ENCODE peak calls at places on chromosomes 13 and 19, in five cellular contexts. O is CD4-positive, alpha-beta memory T cell; M is transverse colon; K is CD8-positive, alpha-beta memory T cell; G is left ventricle myocardium inferior. C is an unnamed sample. For H3K36me3 and H3K27me3, the result is how much of the 10 kb centered on the place peaks cover.

GRCh38 chr13:106318941-106319411 is 216.5 kb downstream of the EFNB2 start:
- DNase-seq in O (no peak), M (no peak), K (no peak), G (no peak), C (peak)

GRCh38 chr13:40070357-40070756 is 414.9 kb downstream of the COG6 start:
- DNase-seq in O (no peak), M (no peak), K (no peak), G (no peak), C (no peak)

GRCh38 chr13:82358284-82358683 is 1524.0 kb downstream of the SLITRK1 start:
- DNase-seq in O (no peak), M (no peak), K (no peak), G (no peak), C (no peak)

GRCh38 chr13:74573654-74574053 is 439.4 kb upstream of the KLF12 start:
- DNase-seq in O (no peak), M (no peak), K (no peak), G (peak), C (peak)

GRCh38 chr19:47351545-47351944 is 2.4 kb downstream of the DHX34 start:
- DNase-seq in O (no peak), M (no peak), K (no peak), G (no peak), C (peak)

GRCh38 chr13:49443327-49443688 is 556 bp downstream of the CAB39L start:
- DNase-seq in O (no peak), M (no peak), K (no peak), G (no peak), C (peak)

GRCh38 chr13:79692846-79693245 is 211.9 kb downstream of the NDFIP2 start:
- DNase-seq in O (no peak), M (no peak), K (no peak), G (no peak), C (no peak)

GRCh38 chr19:44725251-44725650 is 23.3 kb upstream of the BCL3 start:
- DNase-seq in O (no peak), M (peak), K (no peak), G (no peak), C (peak)

GRCh38 chr19:51094696-51095279 is 12.1 kb upstream of the KLK14 start:
- DNase-seq in O (no peak), M (no peak), K (peak), G (no peak), C (peak)

GRCh38 chr13:29532136-29532535 is 63.4 kb downstream of the SLC7A1 start:
- DNase-seq in O (no peak), M (no peak), K (no peak), G (no peak), C (no peak)

GRCh38 chr19:39514840-39515550 is at the start of gene SELENOV:
- DNase-seq in O (no peak), M (no peak), K (no peak), G (no peak), C (peak)

GRCh38 chr19:49631610-49632192 is 8.2 kb downstream of the RRAS start:
- DNase-seq in O (no peak), M (no peak), K (no peak), G (no peak), C (no peak)

GRCh38 chr13:38223093-38223492 is 126.6 kb upstream of the UFM1 start:
- DNase-seq in O (no peak), M (no peak), K (no peak), G (no peak), C (peak)

GRCh38 chr19:33758541-33759013 is 38.1 kb upstream of the KCTD15 start:
- DNase-seq in O (no peak), M (no peak), K (no peak), G (no peak), C (no peak)

GRCh38 chr13:44171151-44171550 is 202.5 kb upstream of the SERP2 start:
- DNase-seq in O (no peak), M (no peak), K (no peak), G (no peak), C (no peak)

GRCh38 chr13:46913757-46914156 is 16.9 kb upstream of the HTR2A start:
- DNase-seq in O (no peak), M (no peak), K (no peak), G (no peak), C (no peak)

GRCh38 chr13:21813110-21813509 is 142.2 kb downstream of the FGF9 start:
- DNase-seq in O (no peak), M (no peak), K (no peak), G (no peak), C (peak)

GRCh38 chr13:107258599-107259187 is 690.8 kb upstream of the ARGLU1 start:
- DNase-seq in O (no peak), M (no peak), K (no peak), G (no peak), C (no peak)

GRCh38 chr19:5536337-5536894 is 31.3 kb downstream of the TINCR start:
- DNase-seq in O (no peak), M (no peak), K (no peak), G (peak), C (peak)

GRCh38 chr19:45090034-45090433 is 2.9 kb upstream of the PPP1R37 start:
- DNase-seq in O (no peak), M (no peak), K (no peak), G (no peak), C (peak)

GRCh38 chr13:36362251-36362650 is 16.1 kb upstream of the SPART start:
- DNase-seq in O (no peak), M (no peak), K (no peak), G (no peak), C (no peak)

GRCh38 chr13:45481688-45482087 is 16.9 kb downstream of the COG3 start:
- DNase-seq in O (no peak), M (no peak), K (no peak), G (no peak), C (no peak)

GRCh38 chr13:27440408-27440807 is 10.0 kb downstream of the MTIF3 start:
- DNase-seq in O (no peak), M (no peak), K (no peak), G (no peak), C (no peak)

GRCh38 chr13:65597839-65598818 is 1632.0 kb downstream of the PCDH9 start:
- DNase-seq in O (no peak), M (no peak), K (no peak), G (no peak), C (no peak)

GRCh38 chr19:5001547-5002131 is 32.7 kb downstream of the KDM4B start:
- DNase-seq in O (peak), M (no peak), K (no peak), G (no peak), C (peak)

GRCh38 chr13:28220166-28220565 is 81.8 kb downstream of the PAN3 start:
- DNase-seq in O (no peak), M (no peak), K (no peak), G (no peak), C (no peak)

GRCh38 chr19:19628499-19629134 is 597 bp upstream of the LPAR2 start:
- DNase-seq in O (peak), M (peak), K (peak), G (no peak), C (peak)

GRCh38 chr19:38617764-38618589 is at the start of gene MAP4K1:
- DNase-seq in O (peak), M (peak), K (peak), G (peak), C (no peak)

DNA sequence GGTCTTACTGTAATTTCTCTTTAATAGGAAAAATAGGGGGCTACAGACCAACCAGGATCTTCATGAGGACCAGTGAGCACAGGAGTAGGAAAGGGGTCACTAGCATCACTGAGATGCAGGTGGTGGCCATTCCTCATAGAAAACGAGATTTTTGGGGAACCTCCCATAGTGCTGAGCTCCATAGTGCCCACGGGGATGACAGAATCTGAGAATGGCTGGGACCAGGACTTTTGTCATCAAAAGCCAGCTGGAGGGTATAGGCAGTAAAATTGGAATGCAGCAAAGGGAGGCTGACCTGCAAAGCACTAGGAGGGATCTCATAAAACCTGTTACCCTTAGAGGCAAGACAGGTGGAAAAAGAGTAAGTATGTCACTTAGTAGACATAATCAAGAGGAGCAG is 28.4 kb upstream of the CEACAM21 start:
- DNase-seq in O (no peak), M (no peak), K (no peak), G (no peak), C (no peak)
- H3K4me3 ChIP-seq in O (no peak), M (no peak), K (no peak), G (no peak), C (no peak)

GRCh38 chr19:57687363-57688010 is 5.7 kb downstream of the ZNF551 start:
- DNase-seq in O (no peak), M (no peak), K (no peak), G (no peak), C (no peak)

GRCh38 chr19:57686727-57687126 is 5.0 kb downstream of the ZNF551 start:
- DNase-seq in O (no peak), M (no peak), K (no peak), G (no peak), C (no peak)

GRCh38 chr19:57689750-57690149 is 8.0 kb downstream of the ZNF551 start:
- DNase-seq in O (no peak), M (no peak), K (no peak), G (no peak), C (no peak)

GRCh38 chr19:57682226-57682766 is 519 bp downstream of the ZNF551 start:
- DNase-seq in O (no peak), M (no peak), K (no peak), G (no peak), C (no peak)

DNA sequence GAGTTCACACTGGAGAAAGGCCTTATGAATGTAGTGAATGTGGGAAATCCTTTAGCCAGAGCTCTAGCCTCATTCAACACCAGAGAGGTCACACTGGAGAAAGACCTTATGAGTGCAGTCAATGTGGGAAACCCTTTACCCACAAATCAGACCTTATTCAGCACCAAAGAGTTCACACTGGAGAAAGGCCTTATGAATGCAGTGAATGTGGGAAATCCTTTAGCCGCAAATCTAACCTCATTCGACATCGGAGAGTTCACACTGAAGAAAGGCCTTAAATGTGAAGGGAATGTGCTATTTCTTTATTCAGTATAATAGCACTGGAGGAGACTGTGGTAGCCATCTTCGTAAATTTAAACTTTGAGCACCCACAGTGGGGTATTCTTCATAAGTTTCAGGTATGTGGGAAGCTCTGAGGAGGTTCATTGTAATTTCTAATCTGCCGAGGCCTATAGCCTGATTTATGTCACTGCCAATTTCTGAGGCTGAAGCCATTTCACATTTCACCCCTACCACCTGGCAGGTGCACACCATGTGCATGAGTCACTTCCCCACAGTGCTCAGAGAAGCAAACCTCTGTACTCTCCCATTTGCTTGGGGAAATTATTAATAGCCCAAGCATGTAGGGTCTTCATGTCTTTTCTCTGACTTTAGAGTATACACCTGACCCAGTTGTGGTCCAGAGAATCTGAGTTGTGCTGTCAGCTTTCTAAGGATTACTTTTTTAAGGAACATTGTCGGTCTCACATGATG is 6.4 kb downstream of the ZNF551 start:
- DNase-seq in O (no peak), M (no peak), K (no peak), G (no peak), C (no peak)
- H3K36me3 ChIP-seq in O (under half), M (under half), K (under half), G (half or more), C (under half)

GRCh38 chr19:35040826-35041547 is 534 bp upstream of the HPN start:
- DNase-seq in O (no peak), M (peak), K (no peak), G (peak), C (peak)
- H3K27me3 ChIP-seq in O (under half), M (under half), K (under half), G (under half), C (under half)

GRCh38 chr19:48552406-48553322 is 692 bp downstream of the SULT2B1 start:
- DNase-seq in O (no peak), M (no peak), K (no peak), G (no peak), C (no peak)
- H3K4me3 ChIP-seq in O (no peak), M (no peak), K (no peak), G (no peak), C (no peak)

DNA sequence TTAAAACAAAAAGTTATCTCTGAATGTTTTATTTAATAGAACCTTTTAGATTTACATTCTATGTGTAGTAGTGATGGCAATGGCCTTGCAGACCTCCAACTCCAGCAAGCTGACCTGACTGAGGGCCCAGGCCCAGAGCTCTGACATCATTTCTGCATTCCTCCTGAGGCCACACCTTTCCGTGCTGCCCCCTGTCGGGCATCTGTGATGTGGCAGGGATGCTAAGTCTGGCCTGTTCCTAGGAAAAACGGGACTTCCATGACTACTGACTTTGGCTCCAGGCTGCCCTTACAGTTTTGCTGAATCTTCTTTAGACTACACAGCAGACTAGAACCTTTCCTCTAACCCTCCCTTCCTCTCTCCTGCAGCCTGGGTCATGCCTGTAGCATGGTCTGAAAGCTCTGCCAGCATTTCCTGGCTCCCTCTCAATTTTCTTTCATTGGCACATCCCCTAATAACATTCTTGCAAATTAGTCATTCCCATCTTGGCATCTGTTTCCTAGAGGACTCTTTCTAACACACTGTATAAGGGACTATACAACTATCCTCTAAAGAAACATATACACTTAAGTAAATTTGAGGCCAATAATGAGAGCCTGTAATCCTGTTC is 249.0 kb downstream of the GPC5 start:
- DNase-seq in O (no peak), M (peak), K (no peak), G (no peak), C (peak)
- H3K36me3 ChIP-seq in O (under half), M (under half), K (under half), G (under half), C (under half)

GRCh38 chr13:97199451-97199850 is 22.7 kb upstream of the MBNL2 start:
- DNase-seq in O (no peak), M (no peak), K (no peak), G (no peak), C (no peak)
- H3K27me3 ChIP-seq in O (under half), M (under half), K (under half), G (under half), C (under half)

GRCh38 chr19:12035220-12036172 is at the start of gene ZNF433:
- DNase-seq in O (peak), M (peak), K (peak), G (peak), C (peak)
- H3K4me3 ChIP-seq in O (peak), M (peak), K (peak), G (peak), C (peak)

GRCh38 chr19:8614455-8614854 is 3.9 kb upstream of the ADAMTS10 start:
- DNase-seq in O (no peak), M (no peak), K (no peak), G (no peak), C (no peak)
- H3K36me3 ChIP-seq in O (under half), M (under half), K (under half), G (under half), C (under half)

GRCh38 chr19:6589711-6590457 is 1.1 kb downstream of the CD70 start:
- DNase-seq in O (no peak), M (no peak), K (no peak), G (no peak), C (no peak)
- H3K27me3 ChIP-seq in O (under half), M (half or more), K (under half), G (half or more), C (half or more)

C was measured in H7.